ENCODE peak calls at places on chromosomes 2 and 18, in ten cellular contexts. A, D, Q, F, S, Y, N, X, G and K are unnamed samples.

GRCh38 chr2:31606511-31606910 is 25.8 kb upstream of the SRD5A2 start:
- DNase-seq in Y (no peak), A (no peak), F (no peak), Q (no peak), G (no peak), N (no peak), D (no peak), X (no peak), S (no peak), K (no peak)

GRCh38 chr18:12278153-12278764 is 24.1 kb downstream of the CIDEA start:
- DNase-seq in F (peak), S (no peak), G (no peak), D (no peak), Q (no peak), A (no peak), N (peak), Y (no peak), X (no peak), K (no peak)

GRCh38 chr18:61824733-61825363 is 68.0 kb downstream of the RNF152 start:
- DNase-seq in A (no peak), F (no peak), Q (no peak), N (peak), G (no peak), X (no peak), D (no peak), S (no peak), Y (peak), K (no peak)

GRCh38 chr2:121856358-121856757 is 100.9 kb downstream of the TSN start:
- DNase-seq in D (no peak), X (no peak), S (no peak), G (no peak), Q (no peak), A (no peak), N (peak), Y (peak), F (no peak), K (no peak)

GRCh38 chr2:45218931-45219339 is 209.7 kb upstream of the SIX2 start:
- DNase-seq in F (no peak), N (no peak), G (no peak), X (no peak), A (no peak), D (no peak), Q (no peak), S (no peak), Y (no peak), K (no peak)

GRCh38 chr2:217040099-217040498 is 180.2 kb upstream of the TNP1 start:
- DNase-seq in Q (no peak), D (peak), G (no peak), S (no peak), X (no peak), F (no peak), N (no peak), A (no peak), Y (no peak), K (no peak)

GRCh38 chr2:112784199-112785189 is at the start of gene IL1A:
- DNase-seq in Y (no peak), G (no peak), S (no peak), Q (no peak), D (peak), A (no peak), F (no peak), X (no peak), N (peak), K (no peak)

GRCh38 chr18:73283788-73284187 is 416.0 kb upstream of the NETO1 start:
- DNase-seq in S (no peak), F (no peak), N (peak), G (no peak), Q (no peak), A (no peak), D (no peak), X (no peak), Y (no peak), K (no peak)

GRCh38 chr2:108388045-108388444 is 10.3 kb downstream of the SULT1C4 start:
- DNase-seq in D (no peak), G (no peak), N (no peak), S (no peak), A (no peak), Y (no peak), X (no peak), Q (no peak), F (no peak), K (no peak)

GRCh38 chr2:164430166-164430783 is 191.0 kb downstream of the GRB14 start:
- DNase-seq in Y (peak), X (no peak), G (no peak), S (no peak), F (peak), A (no peak), D (no peak), Q (no peak), N (peak), K (no peak)

GRCh38 chr18:44839239-44839666 is 158.6 kb downstream of the SETBP1 start:
- DNase-seq in G (no peak), S (peak), F (no peak), A (peak), X (no peak), Q (peak), Y (peak), N (peak), D (peak), K (no peak)

GRCh38 chr2:33275689-33276444 is 200.6 kb upstream of the RASGRP3 start:
- DNase-seq in A (peak), Y (no peak), X (peak), N (no peak), Q (no peak), S (peak), F (no peak), D (peak), G (no peak), K (no peak)

GRCh38 chr2:150256746-150257145 is 230.7 kb downstream of the RND3 start:
- DNase-seq in F (no peak), Q (no peak), N (no peak), Y (no peak), A (no peak), D (no peak), S (no peak), X (no peak), G (no peak), K (no peak)

GRCh38 chr2:98378901-98379300 is 32.6 kb downstream of the CNGA3 start:
- DNase-seq in D (peak), G (no peak), X (no peak), A (no peak), N (no peak), S (no peak), F (no peak), Y (peak), Q (no peak), K (no peak)

GRCh38 chr2:201806442-201806841 is at the start of gene CDK15:
- DNase-seq in D (peak), A (no peak), G (no peak), F (no peak), X (no peak), S (no peak), Q (no peak), N (peak), Y (no peak), K (no peak)

GRCh38 chr2:234032301-234032856 is 18.1 kb upstream of the SPP2 start:
- DNase-seq in Q (peak), D (peak), N (no peak), Y (no peak), G (peak), X (no peak), F (no peak), A (no peak), S (no peak), K (no peak)

GRCh38 chr18:48902023-48902855 is 48.5 kb downstream of the SMAD7 start:
- DNase-seq in Y (no peak), A (peak), S (peak), X (peak), F (no peak), N (no peak), D (peak), G (no peak), Q (no peak), K (peak)

GRCh38 chr2:207135340-207135739 is 30.4 kb downstream of the KLF7 start:
- DNase-seq in D (no peak), Q (no peak), S (no peak), G (peak), F (no peak), A (no peak), N (peak), X (no peak), Y (no peak), K (no peak)

GRCh38 chr2:197599285-197599965 is 76.0 kb downstream of the RFTN2 start:
- DNase-seq in Q (no peak), S (no peak), N (peak), Y (no peak), F (peak), X (no peak), A (no peak), G (peak), D (peak), K (no peak)

GRCh38 chr2:173291412-173291811 is 63.3 kb upstream of the CDCA7 start:
- DNase-seq in A (no peak), G (no peak), D (no peak), Y (no peak), X (no peak), F (no peak), Q (no peak), N (no peak), S (no peak), K (no peak)

GRCh38 chr2:44999540-44999939 is 9.7 kb downstream of the SIX2 start:
- DNase-seq in X (no peak), N (no peak), A (no peak), Y (no peak), G (no peak), F (no peak), S (no peak), Q (no peak), D (no peak), K (no peak)

GRCh38 chr2:12501469-12502147 is 215.1 kb upstream of the TRIB2 start:
- DNase-seq in A (no peak), D (no peak), N (no peak), S (peak), F (no peak), X (no peak), G (peak), Y (no peak), Q (peak), K (no peak)

GRCh38 chr2:12606472-12607000 is 110.2 kb upstream of the TRIB2 start:
- DNase-seq in A (no peak), F (no peak), D (no peak), Y (peak), N (peak), S (no peak), X (no peak), G (no peak), Q (no peak), K (no peak)

GRCh38 chr2:232838406-232838874 is 31.6 kb upstream of the SNORC start:
- DNase-seq in N (peak), F (peak), D (no peak), Y (no peak), Q (peak), X (no peak), G (no peak), A (no peak), S (no peak), K (no peak)

GRCh38 chr2:74536166-74536950 is 6.6 kb downstream of the HTRA2 start:
- DNase-seq in X (no peak), Q (no peak), D (peak), S (no peak), A (no peak), Y (no peak), N (no peak), G (no peak), F (no peak), K (no peak)

GRCh38 chr2:38656866-38657265 is 9.0 kb upstream of the GALM start:
- DNase-seq in D (no peak), Q (no peak), N (no peak), Y (no peak), F (no peak), S (no peak), A (no peak), G (no peak), X (no peak), K (no peak)

GRCh38 chr2:38654495-38655381 is 11.2 kb upstream of the GALM start:
- DNase-seq in F (no peak), G (no peak), N (no peak), Q (no peak), X (no peak), A (no peak), S (no peak), Y (no peak), D (peak), K (no peak)

GRCh38 chr2:38653380-38653714 is 12.6 kb upstream of the GALM start:
- DNase-seq in N (no peak), Y (no peak), D (no peak), A (no peak), S (no peak), Q (no peak), X (no peak), G (no peak), F (no peak), K (no peak)

GRCh38 chr2:38653715-38654494 is 12.0 kb upstream of the GALM start:
- DNase-seq in S (no peak), Y (no peak), D (no peak), Q (peak), F (no peak), X (no peak), G (no peak), A (no peak), N (no peak), K (no peak)

DNA sequence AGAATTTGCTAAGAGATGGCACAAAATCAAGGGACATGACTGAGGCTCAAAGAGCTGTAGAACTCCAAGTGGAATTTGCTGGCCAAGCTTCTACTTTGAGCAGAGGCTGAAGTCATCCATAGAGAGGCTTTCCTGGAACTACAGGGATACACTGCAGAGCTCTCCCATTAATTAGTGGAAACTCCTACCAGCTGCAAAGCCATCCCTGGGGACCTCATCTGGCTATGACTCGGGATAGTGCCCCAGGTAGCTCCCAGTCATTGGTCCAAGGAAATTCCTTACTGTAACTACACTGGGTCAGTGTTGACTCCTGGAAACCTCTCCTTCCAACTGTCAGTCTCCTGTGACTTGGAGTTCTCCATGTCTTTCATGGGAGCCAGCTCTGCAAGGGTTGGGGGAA is 10.5 kb upstream of the GALM start:
- DNase-seq in N (no peak), S (no peak), Y (no peak), G (no peak), A (no peak), F (no peak), Q (no peak), D (peak), X (no peak), K (no peak)
- H3K27ac ChIP-seq in N (no peak), S (no peak), Y (no peak), G (no peak), A (no peak), F (no peak), Q (no peak), D (no peak), X (no peak), K (no peak)

GRCh38 chr2:218406949-218407703 is 7.5 kb downstream of the CTDSP1 start:
- DNase-seq in Y (no peak), A (peak), G (peak), D (peak), X (peak), S (peak), Q (peak), N (no peak), F (no peak), K (peak)
- H3K27ac ChIP-seq in Y (peak), A (peak), G (peak), D (peak), X (peak), S (peak), Q (peak), N (peak), F (peak), K (peak)

GRCh38 chr2:144194331-144195071 is 325.4 kb downstream of the ZEB2 start:
- DNase-seq in D (no peak), Y (no peak), F (no peak), X (no peak), G (no peak), Q (no peak), N (no peak), A (no peak), S (no peak), K (no peak)
- H3K27ac ChIP-seq in D (no peak), Y (no peak), F (no peak), X (no peak), G (no peak), Q (no peak), N (no peak), A (no peak), S (no peak), K (no peak)

GRCh38 chr18:42545825-42546224 is 569.7 kb downstream of the RIT2 start:
- DNase-seq in D (peak), N (no peak), G (no peak), Q (no peak), Y (no peak), S (no peak), X (no peak), A (no peak), F (no peak), K (no peak)
- H3K27ac ChIP-seq in D (no peak), N (no peak), G (no peak), Q (no peak), Y (no peak), S (no peak), X (no peak), A (no peak), F (no peak), K (no peak)